ENCODE peak calls at places on chromosome 19, in four cellular contexts. I is IMR-90, B is H1, V is mesendoderm. C is an unnamed sample.

GRCh38 chr19:38993271-38993670 is 17.7 kb upstream of the FBXO17 start:
- DNase-seq in I (peak), B (no peak), V (peak), C (no peak)

GRCh38 chr19:16456652-16457194 is 15.0 kb downstream of the EPS15L1 start:
- DNase-seq in I (no peak), B (no peak), V (no peak), C (no peak)

GRCh38 chr19:57648336-57649003 is 15.5 kb downstream of the ZNF211 start:
- DNase-seq in I (no peak), B (no peak), V (no peak), C (no peak)

GRCh38 chr19:12202250-12202649 is 39.4 kb downstream of the ZNF136 start:
- DNase-seq in I (no peak), B (peak), V (peak), C (peak)

GRCh38 chr19:5046339-5047039 is 77.6 kb downstream of the KDM4B start:
- DNase-seq in I (peak), B (no peak), V (no peak), C (no peak)

GRCh38 chr19:48444933-48445194 is 919 bp upstream of the GRWD1 start:
- DNase-seq in I (no peak), B (no peak), V (no peak), C (no peak)

GRCh38 chr19:55467236-55468053 is 2.9 kb upstream of the C19orf85 start:
- DNase-seq in I (peak), B (no peak), V (peak), C (peak)

GRCh38 chr19:15450528-15450890 is 753 bp upstream of the WIZ start:
- DNase-seq in I (no peak), B (no peak), V (no peak), C (no peak)

GRCh38 chr19:55654323-55654832 is 457 bp upstream of the U2AF2 start:
- DNase-seq in I (peak), B (peak), V (peak), C (peak)

GRCh38 chr19:38061294-38061693 is 154.3 kb downstream of the SIPA1L3 start:
- DNase-seq in I (peak), B (no peak), V (no peak), C (no peak)

GRCh38 chr19:49340069-49340864 is 5.1 kb downstream of the CD37 start:
- DNase-seq in I (no peak), B (no peak), V (peak), C (peak)

GRCh38 chr19:11347546-11347945 is 1.2 kb downstream of the CCDC159 start:
- DNase-seq in I (no peak), B (no peak), V (no peak), C (no peak)

GRCh38 chr19:51433092-51433491 is 15.7 kb upstream of the SIGLEC10 start:
- DNase-seq in I (no peak), B (no peak), V (no peak), C (no peak)

GRCh38 chr19:49678970-49679831 is 2.1 kb downstream of the PRMT1 start:
- DNase-seq in I (no peak), B (no peak), V (no peak), C (no peak)

GRCh38 chr19:2719910-2720776 is 1.0 kb downstream of the DIRAS1 start:
- DNase-seq in I (peak), B (no peak), V (peak), C (peak)

GRCh38 chr19:13689050-13689449 is 75.3 kb upstream of the MRI1 start:
- DNase-seq in I (peak), B (no peak), V (peak), C (peak)

GRCh38 chr19:12872941-12873890 is 8.0 kb downstream of the DNASE2 start:
- DNase-seq in I (peak), B (no peak), V (peak), C (peak)

GRCh38 chr19:14758816-14759215 is 19.5 kb downstream of the ADGRE2 start:
- DNase-seq in I (no peak), B (peak), V (peak), C (peak)

GRCh38 chr19:35946203-35946602 is 10.0 kb downstream of the LRFN3 start:
- DNase-seq in I (no peak), B (no peak), V (no peak), C (no peak)

GRCh38 chr19:34834513-34834912 is 61.5 kb upstream of the ZNF599 start:
- DNase-seq in I (no peak), B (no peak), V (no peak), C (no peak)

GRCh38 chr19:28710278-28710677 is 502.7 kb downstream of the UQCRFS1 start:
- DNase-seq in I (peak), B (no peak), V (peak), C (no peak)

GRCh38 chr19:3365447-3366103 is 808 bp upstream of the NFIC start:
- DNase-seq in I (peak), B (no peak), V (peak), C (peak)

GRCh38 chr19:4987286-4987685 is 18.4 kb downstream of the KDM4B start:
- DNase-seq in I (no peak), B (no peak), V (peak), C (no peak)

GRCh38 chr19:37074111-37074510 is 4.1 kb upstream of the ZNF420 start:
- DNase-seq in I (no peak), B (no peak), V (no peak), C (no peak)

DNA sequence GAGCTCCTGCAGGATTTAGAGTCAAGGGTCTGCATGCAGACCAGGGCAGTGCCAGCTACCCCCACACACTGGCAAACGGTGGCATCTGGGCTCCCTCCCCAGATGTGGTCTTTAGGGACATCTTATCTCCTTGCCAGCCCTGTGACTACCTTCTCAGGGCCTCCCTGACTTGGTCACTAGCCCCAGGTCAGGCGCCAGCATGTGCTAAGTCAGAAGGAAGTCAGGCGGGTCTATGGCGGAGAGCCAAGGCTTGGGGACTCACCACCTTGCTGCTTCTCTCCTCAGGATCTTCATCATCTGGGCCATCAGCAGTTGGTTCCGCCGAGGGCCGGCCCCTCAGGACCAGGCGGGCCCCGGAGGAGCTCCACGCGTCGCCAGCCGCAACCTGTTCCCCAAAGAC is 17.6 kb downstream of the CLPTM1 start:
- DNase-seq in I (no peak), B (no peak), V (no peak), C (no peak)
- H3K9ac ChIP-seq in I (no peak), B (no peak), V (no peak), C (no peak)

GRCh38 chr19:7115721-7116120 is 46.2 kb downstream of the ZNF557 start:
- DNase-seq in I (no peak), B (no peak), V (no peak), C (no peak)
- H3K56ac ChIP-seq in I (no peak), B (no peak), V (no peak), C (no peak)

GRCh38 chr19:52936151-52936957 is 13.1 kb upstream of the ZNF888 start:
- DNase-seq in I (no peak), B (no peak), V (no peak), C (no peak)

GRCh38 chr19:52935434-52935833 is 12.2 kb upstream of the ZNF888 start:
- DNase-seq in I (peak), B (no peak), V (no peak), C (no peak)

GRCh38 chr19:52941941-52942370 is 18.7 kb upstream of the ZNF888 start:
- DNase-seq in I (peak), B (no peak), V (peak), C (peak)

GRCh38 chr19:52942371-52943133 is 19.3 kb upstream of the ZNF888 start:
- DNase-seq in I (peak), B (no peak), V (peak), C (peak)

DNA sequence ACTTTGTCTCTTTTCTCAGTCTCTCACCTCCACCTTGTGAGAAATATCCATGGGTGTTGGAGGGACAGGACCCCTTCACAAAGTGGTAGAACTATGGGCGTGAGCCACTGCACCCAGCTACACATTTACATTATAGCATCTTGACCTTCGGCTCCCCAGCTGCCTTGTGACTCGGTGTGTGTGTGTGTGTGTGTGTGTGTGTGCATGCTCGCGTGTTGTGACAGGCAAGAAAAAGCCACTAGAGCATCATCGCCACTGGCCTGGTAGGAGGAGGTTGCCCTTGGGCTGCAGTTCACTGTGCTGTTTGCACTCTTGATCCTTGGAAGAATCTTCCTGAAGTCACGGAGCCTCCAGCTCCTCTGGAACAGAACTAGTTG is 13.7 kb upstream of the ZNF888 start:
- DNase-seq in I (no peak), B (no peak), V (no peak), C (no peak)
- H3K9ac ChIP-seq in I (no peak), B (no peak), V (no peak), C (no peak)

DNA sequence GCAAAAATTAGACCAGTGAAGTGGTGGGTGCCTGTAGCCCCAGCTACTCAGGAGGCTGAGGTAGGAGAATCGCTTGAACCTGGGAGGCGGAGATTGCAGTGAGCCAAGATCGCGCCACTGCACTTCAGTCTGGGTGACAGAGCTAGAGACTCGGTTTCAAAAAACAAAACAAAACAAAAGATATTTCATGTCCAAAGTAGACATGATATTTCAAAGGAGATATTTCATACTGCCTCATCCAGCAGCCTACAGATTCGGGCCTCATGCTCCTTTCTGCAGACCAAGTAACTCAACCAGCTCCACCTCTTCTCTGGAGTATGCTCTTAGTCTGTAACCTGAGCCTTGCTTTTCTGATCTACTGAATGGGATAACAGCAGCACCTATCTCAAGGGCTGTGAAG is 15.0 kb downstream of the ZC3H4 start:
- DNase-seq in I (no peak), B (no peak), V (no peak), C (no peak)
- H3K56ac ChIP-seq in I (no peak), B (no peak), V (no peak), C (no peak)

GRCh38 chr19:18475762-18476331 is 37.9 kb upstream of the ISYNA1 start:
- DNase-seq in I (no peak), B (no peak), V (no peak), C (no peak)
- H3K9ac ChIP-seq in I (no peak), B (no peak), V (no peak), C (no peak)

GRCh38 chr19:9461938-9462337 is 26.6 kb upstream of the ZNF266 start:
- DNase-seq in I (no peak), B (no peak), V (no peak), C (no peak)
- H3K56ac ChIP-seq in I (no peak), B (no peak), V (no peak), C (no peak)

GRCh38 chr19:47330466-47330869 is 1.5 kb upstream of the C5AR2 start:
- DNase-seq in I (peak), B (no peak), V (no peak), C (no peak)
- H3K9ac ChIP-seq in I (peak), B (no peak), V (no peak), C (no peak)

DNA sequence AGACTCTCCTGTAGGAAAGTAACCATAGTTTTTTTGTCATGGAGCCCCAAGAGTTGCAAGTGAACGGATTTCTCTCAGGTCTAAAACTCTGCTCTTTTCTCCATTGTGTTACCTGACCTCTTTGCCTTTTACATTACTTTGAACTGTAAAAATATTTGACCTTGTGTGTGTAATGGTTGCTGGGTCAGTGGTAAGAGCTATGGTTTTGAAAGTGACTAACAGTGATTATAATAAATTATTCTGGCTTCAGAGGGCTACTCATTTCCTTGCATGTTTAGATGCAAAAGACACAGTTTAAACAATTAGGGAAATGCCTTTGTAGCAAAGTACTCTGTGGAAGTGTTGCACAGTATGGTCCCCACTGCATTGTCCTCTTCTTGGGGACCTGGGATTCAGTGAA is 29.3 kb upstream of the PSG8 start:
- DNase-seq in I (peak), B (no peak), V (no peak), C (no peak)
- H3K56ac ChIP-seq in I (peak), B (no peak), V (no peak), C (no peak)

GRCh38 chr19:30780456-30780855 is 408.3 kb downstream of the ZNF536 start:
- DNase-seq in I (no peak), B (no peak), V (no peak), C (no peak)
- H3K9ac ChIP-seq in I (no peak), B (no peak), V (no peak), C (no peak)